ENCODE peak calls at places on chromosome 6, in eight cellular contexts. Q, T, D, Z, V, B, M and C are unnamed samples.

GRCh38 chr6:106973018-106973840 is 1.3 kb downstream of the CD24 start:
- DNase-seq in Z (no peak), M (peak), D (peak), T (no peak), V (peak), Q (no peak), B (no peak), C (no peak)

GRCh38 chr6:113512581-113512980 is 344.6 kb upstream of the MARCKS start:
- DNase-seq in V (no peak), T (no peak), M (no peak), Z (no peak), D (no peak), B (no peak), Q (no peak), C (no peak)

GRCh38 chr6:52317841-52318581 is 33.5 kb upstream of the MCM3 start:
- DNase-seq in T (peak), V (peak), Z (peak), B (peak), M (no peak), Q (peak), D (no peak), C (peak)

GRCh38 chr6:26087284-26088115 is at the start of gene HFE:
- DNase-seq in B (peak), D (peak), T (no peak), V (peak), Q (peak), M (peak), Z (peak), C (peak)

GRCh38 chr6:82554706-82555105 is 191.1 kb downstream of the TPBG start:
- DNase-seq in Q (peak), Z (peak), M (no peak), B (no peak), V (no peak), T (no peak), D (no peak), C (no peak)

GRCh38 chr6:31945507-31946369 is at the start of gene CFB:
- DNase-seq in T (peak), B (no peak), M (no peak), V (peak), Z (peak), D (no peak), Q (peak), C (peak)

GRCh38 chr6:81263531-81264168 is 488.8 kb downstream of the TENT5A start:
- DNase-seq in B (no peak), M (no peak), D (no peak), T (no peak), Q (no peak), Z (no peak), V (no peak), C (no peak)

GRCh38 chr6:40163924-40164323 is 229.7 kb upstream of the MOCS1 start:
- DNase-seq in V (no peak), Q (no peak), D (no peak), M (no peak), Z (no peak), B (no peak), T (no peak), C (no peak)

GRCh38 chr6:166776571-166776970 is 149.5 kb upstream of the RPS6KA2 start:
- DNase-seq in B (no peak), D (no peak), V (no peak), Z (no peak), Q (no peak), M (no peak), T (no peak), C (no peak)

GRCh38 chr6:87151471-87151785 is 3.9 kb upstream of the ZNF292 start:
- DNase-seq in V (no peak), T (no peak), Z (no peak), B (no peak), Q (no peak), D (no peak), M (no peak), C (no peak)

GRCh38 chr6:56933650-56934049 is 21.3 kb upstream of the BEND6 start:
- DNase-seq in V (no peak), B (no peak), T (no peak), M (no peak), Q (no peak), Z (no peak), D (no peak), C (no peak)

GRCh38 chr6:163620670-163621330 is 206.3 kb downstream of the QKI start:
- DNase-seq in Q (no peak), B (no peak), D (no peak), T (no peak), V (no peak), M (no peak), Z (no peak), C (no peak)

GRCh38 chr6:53986721-53987526 is 124.3 kb upstream of the MLIP start:
- DNase-seq in T (no peak), M (peak), D (no peak), Z (peak), Q (peak), B (no peak), V (peak), C (peak)

GRCh38 chr6:151186276-151186675 is 53.5 kb upstream of the AKAP12 start:
- DNase-seq in Q (no peak), Z (no peak), D (no peak), B (no peak), T (no peak), M (no peak), V (no peak), C (no peak)

GRCh38 chr6:110039996-110040383 is 61.9 kb downstream of the GPR6 start:
- DNase-seq in B (peak), M (peak), T (no peak), D (no peak), Q (peak), V (peak), Z (peak), C (peak)

GRCh38 chr6:101668496-101668895 is 275.0 kb downstream of the GRIK2 start:
- DNase-seq in Q (no peak), Z (no peak), V (no peak), T (no peak), B (no peak), D (no peak), M (no peak), C (peak)

GRCh38 chr6:40341726-40342125 is 245.4 kb downstream of the LRFN2 start:
- DNase-seq in V (no peak), Q (no peak), T (no peak), B (no peak), D (no peak), Z (no peak), M (no peak), C (no peak)

GRCh38 chr6:85065831-85066230 is 301.4 kb upstream of the TBX18 start:
- DNase-seq in M (no peak), B (no peak), V (no peak), D (no peak), T (no peak), Q (peak), Z (no peak), C (no peak)

GRCh38 chr6:112781236-112781635 is 434.1 kb downstream of the RFPL4B start:
- DNase-seq in D (no peak), V (peak), B (no peak), Z (no peak), Q (peak), T (no peak), M (peak), C (peak)

GRCh38 chr6:156984178-156984738 is 207.1 kb downstream of the ARID1B start:
- DNase-seq in B (no peak), Z (no peak), D (no peak), T (no peak), V (no peak), Q (no peak), M (no peak), C (peak)

GRCh38 chr6:106569444-106569843 is 59.9 kb downstream of the RTN4IP1 start:
- DNase-seq in T (no peak), Q (peak), Z (peak), B (no peak), D (no peak), V (no peak), M (no peak), C (no peak)

GRCh38 chr6:2688416-2689064 is 62.2 kb downstream of the MYLK4 start:
- DNase-seq in Q (peak), D (no peak), B (no peak), M (no peak), Z (peak), V (no peak), T (peak), C (peak)

GRCh38 chr6:31203345-31203979 is 33.0 kb upstream of the POU5F1 start:
- DNase-seq in Q (peak), B (peak), Z (peak), T (no peak), V (peak), M (no peak), D (no peak), C (peak)

GRCh38 chr6:18039481-18039880 is 52.0 kb upstream of the KIF13A start:
- DNase-seq in Q (peak), Z (no peak), T (no peak), M (no peak), V (no peak), B (no peak), D (no peak), C (no peak)
- TF ChIP-seq CTCF in Q (no peak), Z (no peak), T (no peak), M (no peak), V (no peak), B (no peak), D (no peak), C (no peak)

GRCh38 chr6:168827484-168827883 is 386.5 kb downstream of the SMOC2 start:
- DNase-seq in Z (no peak), B (no peak), M (no peak), T (no peak), D (no peak), Q (no peak), V (peak), C (no peak)
- TF ChIP-seq CTCF in Z (no peak), B (no peak), M (no peak), T (no peak), D (no peak), Q (no peak), V (no peak), C (no peak)

GRCh38 chr6:115972679-115973078 is 88.0 kb downstream of the FRK start:
- DNase-seq in V (no peak), M (no peak), B (no peak), T (no peak), Z (no peak), D (no peak), Q (no peak), C (no peak)
- TF ChIP-seq CTCF in V (no peak), M (no peak), B (no peak), T (no peak), Z (no peak), D (no peak), Q (no peak), C (no peak)

GRCh38 chr6:131063028-131063763 is at the start of gene EPB41L2:
- DNase-seq in D (peak), Q (peak), B (peak), M (peak), V (peak), T (peak), Z (peak), C (peak)
- TF ChIP-seq CTCF in D (peak), Q (no peak), B (no peak), M (no peak), V (no peak), T (peak), Z (peak), C (no peak)

GRCh38 chr6:135195522-135195921 is 14.4 kb downstream of the MYB start:
- DNase-seq in D (no peak), Q (no peak), V (no peak), Z (no peak), M (no peak), B (no peak), T (no peak), C (no peak)
- TF ChIP-seq CTCF in D (no peak), Q (no peak), V (no peak), Z (no peak), M (no peak), B (no peak), T (no peak), C (no peak)

GRCh38 chr6:35248965-35249364 is 10.6 kb upstream of the ZNF76 start:
- DNase-seq in M (no peak), Z (no peak), D (no peak), B (no peak), V (no peak), T (no peak), Q (no peak), C (no peak)
- TF ChIP-seq CTCF in M (no peak), Z (no peak), D (no peak), B (no peak), V (no peak), T (no peak), Q (no peak), C (no peak)

GRCh38 chr6:161095916-161096315 is 104.3 kb downstream of the MAP3K4 start:
- DNase-seq in M (no peak), T (no peak), Q (no peak), B (no peak), Z (peak), D (no peak), V (no peak), C (peak)

GRCh38 chr6:161103475-161103874 is 111.9 kb downstream of the MAP3K4 start:
- DNase-seq in T (no peak), Q (no peak), M (no peak), B (no peak), D (no peak), V (no peak), Z (no peak), C (no peak)

GRCh38 chr6:161104966-161105365 is 113.4 kb downstream of the MAP3K4 start:
- DNase-seq in D (no peak), V (no peak), T (no peak), Z (no peak), Q (peak), B (no peak), M (no peak), C (peak)

GRCh38 chr6:161101517-161101916 is 109.9 kb downstream of the MAP3K4 start:
- DNase-seq in V (peak), D (no peak), M (peak), Q (no peak), B (no peak), T (no peak), Z (no peak), C (no peak)

GRCh38 chr6:161100072-161100471 is 108.5 kb downstream of the MAP3K4 start:
- DNase-seq in D (no peak), Z (no peak), M (no peak), Q (no peak), B (no peak), T (no peak), V (peak), C (no peak)
- TF ChIP-seq CTCF in D (no peak), Z (no peak), M (no peak), Q (no peak), B (no peak), T (no peak), V (peak), C (peak)